ENCODE peak calls at places on chromosomes 16 and 17, in ten cellular contexts. M, R, Q, V, D, E, C, Z, O and A are unnamed samples.

GRCh38 chr16:20611350-20611902 is 35.3 kb upstream of the ACSM2B start:
- DNase-seq in M (no peak), R (no peak), Q (no peak), V (peak; percentile 39), D (peak; percentile 53), E (no peak), C (no peak), Z (no peak), O (no peak), A (peak; percentile 92)

GRCh38 chr17:79987187-79987889 is 48.3 kb downstream of the TBC1D16 start:
- DNase-seq in M (no peak), R (no peak), Q (peak; percentile 43), V (no peak), D (no peak), E (no peak), C (no peak), Z (no peak), O (peak; percentile 25), A (peak; percentile 18)

GRCh38 chr16:63365665-63366064 is 1329.4 kb upstream of the CDH8 start:
- DNase-seq in M (no peak), R (no peak), Q (no peak), V (no peak), D (no peak), E (no peak), C (no peak), Z (no peak), O (no peak), A (no peak)

GRCh38 chr16:85759136-85759535 is 8.2 kb upstream of the C16orf74 start:
- DNase-seq in M (no peak), R (no peak), Q (no peak), V (no peak), D (no peak), E (no peak), C (peak; percentile 43), Z (no peak), O (no peak), A (no peak)

GRCh38 chr16:47056704-47057630 is 83.5 kb upstream of the DNAJA2 start:
- DNase-seq in M (no peak), R (no peak), Q (no peak), V (no peak), D (no peak), E (no peak), C (no peak), Z (no peak), O (no peak), A (no peak)

GRCh38 chr16:81547194-81547918 is 102.7 kb downstream of the CMIP start:
- DNase-seq in M (no peak), R (no peak), Q (no peak), V (no peak), D (no peak), E (no peak), C (no peak), Z (no peak), O (no peak), A (no peak)

GRCh38 chr16:35492225-35492624 is 2032.8 kb downstream of the TP53TG3F start:
- DNase-seq in M (no peak), R (no peak), Q (no peak), V (no peak), D (no peak), E (no peak), C (no peak), Z (no peak), O (no peak), A (no peak)

GRCh38 chr17:77880702-77881450 is 77.6 kb upstream of the TNRC6C start:
- DNase-seq in M (no peak), R (no peak), Q (no peak), V (no peak), D (no peak), E (no peak), C (no peak), Z (no peak), O (no peak), A (no peak)

DNA sequence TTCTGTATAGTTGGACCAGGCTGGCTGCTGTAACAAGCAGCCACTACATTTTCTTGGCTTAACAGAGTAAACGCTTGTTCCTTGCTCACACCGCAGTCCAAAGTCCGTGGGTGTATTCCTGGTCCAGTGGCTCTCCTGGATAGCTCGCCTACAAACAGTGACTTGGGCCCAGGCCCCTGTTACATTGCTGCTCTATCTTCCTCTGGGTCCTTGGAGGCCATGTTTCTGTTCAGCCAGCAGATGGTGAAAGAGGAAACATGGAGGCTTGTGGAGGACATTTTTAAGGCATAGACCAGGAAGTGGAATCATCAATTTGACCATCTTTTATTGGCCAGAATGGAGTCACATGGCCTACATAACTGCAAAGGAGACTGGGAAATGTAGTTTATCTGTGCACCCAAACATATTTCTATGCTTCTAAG is 55.1 kb downstream of the ATP2C2 start:
- DNase-seq in M (peak; percentile 53), R (peak; percentile 80), Q (peak; percentile 69), V (no peak), D (no peak), E (no peak), C (no peak), Z (no peak), O (peak; percentile 56), A (no peak)
- TF ChIP-seq CTCF in M (no peak), R (no peak), Q (no peak), V (no peak), D (no peak), E (no peak), C (no peak), Z (no peak), O (no peak), A (no peak)

DNA sequence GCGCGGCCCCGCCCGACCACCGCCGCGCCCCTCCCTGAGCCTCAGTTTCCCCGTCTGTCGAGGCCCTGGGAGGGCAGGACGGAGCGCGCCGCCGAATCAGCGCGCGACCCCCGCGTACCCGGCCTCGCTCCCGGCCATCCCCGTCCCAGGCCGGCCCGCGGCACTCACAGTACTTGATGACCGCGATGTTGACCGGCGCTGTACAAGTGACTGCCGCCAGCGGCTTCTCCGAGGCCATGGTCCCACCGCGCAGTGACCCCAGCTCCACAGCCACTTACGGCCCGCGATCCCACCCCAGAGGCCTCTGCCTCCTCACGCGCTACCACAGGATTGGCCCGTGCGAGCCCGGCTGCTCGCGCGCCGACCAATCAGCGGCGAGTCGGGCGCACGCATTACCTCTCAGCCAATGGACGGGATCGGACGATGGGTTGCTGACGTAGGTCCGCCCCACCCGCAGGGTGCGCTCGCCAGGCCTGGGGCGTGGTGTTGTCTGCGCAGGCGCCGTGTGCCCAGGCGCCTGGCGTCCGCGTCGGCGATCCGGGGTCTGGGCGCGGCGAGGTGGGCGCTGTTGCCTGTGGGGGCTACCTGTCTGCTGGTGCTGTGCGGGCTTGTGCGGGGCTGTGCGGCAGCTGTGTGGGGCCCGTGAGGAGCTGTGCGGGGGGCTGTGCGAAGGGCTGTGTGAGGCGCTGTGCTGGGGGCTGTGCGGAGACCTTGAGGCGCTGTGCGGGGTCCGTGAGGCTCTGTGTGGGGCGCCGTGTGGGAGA is at the start of gene MVD:
- DNase-seq in M (peak; percentile 92), R (peak; percentile 98), Q (peak; percentile 98), V (peak; percentile 97), D (peak; percentile 97), E (peak; percentile 89), C (peak; percentile 89), Z (peak; percentile 96), O (peak; percentile 92), A (peak; percentile 95)
- TF ChIP-seq CTCF in M (no peak), R (no peak), Q (no peak), V (no peak), D (no peak), E (peak; percentile 44), C (no peak), Z (no peak), O (no peak), A (no peak)

DNA sequence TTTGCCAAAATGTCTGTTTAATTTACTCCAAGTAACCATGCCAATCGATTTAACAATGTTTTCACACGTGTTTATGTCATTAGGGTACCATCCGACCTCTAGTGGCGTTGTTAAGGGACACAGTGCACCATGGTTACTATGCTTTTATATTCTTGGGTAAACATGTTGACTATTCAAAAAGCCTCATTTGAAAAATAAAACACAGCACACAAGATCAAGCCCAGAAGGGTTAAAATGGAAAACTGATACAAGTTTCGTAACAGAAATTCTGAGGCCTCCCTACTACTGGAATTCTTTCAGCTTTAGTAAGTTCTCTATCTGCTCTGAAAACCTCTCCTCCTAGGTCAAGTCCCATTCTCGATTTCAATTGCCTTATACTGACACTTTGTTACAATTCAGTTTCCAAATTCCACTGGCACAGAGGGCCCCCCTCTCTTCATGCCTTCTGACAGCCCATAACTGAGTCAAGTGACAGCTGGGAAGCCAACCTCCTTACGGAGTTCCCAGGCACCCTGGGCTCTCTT is 2.1 kb downstream of the CFAP20 start:
- DNase-seq in M (no peak), R (peak; percentile 65), Q (peak; percentile 52), V (no peak), D (no peak), E (peak; percentile 41), C (no peak), Z (no peak), O (peak; percentile 37), A (no peak)
- TF ChIP-seq CTCF in M (no peak), R (peak; percentile 31), Q (peak; percentile 49), V (peak; percentile 29), D (no peak), E (peak; percentile 38), C (no peak), Z (no peak), O (peak; percentile 12), A (no peak)

GRCh38 chr17:50578173-50578572 is 17.7 kb downstream of the CACNA1G start:
- DNase-seq in M (no peak), R (no peak), Q (no peak), V (no peak), D (no peak), E (no peak), C (no peak), Z (no peak), O (no peak), A (no peak)

GRCh38 chr17:50576864-50577263 is 16.3 kb downstream of the CACNA1G start:
- DNase-seq in M (no peak), R (no peak), Q (no peak), V (no peak), D (no peak), E (no peak), C (no peak), Z (no peak), O (no peak), A (no peak)

GRCh38 chr17:50573866-50574571 is 13.5 kb downstream of the CACNA1G start:
- DNase-seq in M (no peak), R (no peak), Q (no peak), V (no peak), D (no peak), E (no peak), C (no peak), Z (no peak), O (no peak), A (no peak)

GRCh38 chr17:50577451-50577954 is 17.0 kb downstream of the CACNA1G start:
- DNase-seq in M (no peak), R (no peak), Q (no peak), V (no peak), D (no peak), E (no peak), C (no peak), Z (no peak), O (no peak), A (no peak)

DNA sequence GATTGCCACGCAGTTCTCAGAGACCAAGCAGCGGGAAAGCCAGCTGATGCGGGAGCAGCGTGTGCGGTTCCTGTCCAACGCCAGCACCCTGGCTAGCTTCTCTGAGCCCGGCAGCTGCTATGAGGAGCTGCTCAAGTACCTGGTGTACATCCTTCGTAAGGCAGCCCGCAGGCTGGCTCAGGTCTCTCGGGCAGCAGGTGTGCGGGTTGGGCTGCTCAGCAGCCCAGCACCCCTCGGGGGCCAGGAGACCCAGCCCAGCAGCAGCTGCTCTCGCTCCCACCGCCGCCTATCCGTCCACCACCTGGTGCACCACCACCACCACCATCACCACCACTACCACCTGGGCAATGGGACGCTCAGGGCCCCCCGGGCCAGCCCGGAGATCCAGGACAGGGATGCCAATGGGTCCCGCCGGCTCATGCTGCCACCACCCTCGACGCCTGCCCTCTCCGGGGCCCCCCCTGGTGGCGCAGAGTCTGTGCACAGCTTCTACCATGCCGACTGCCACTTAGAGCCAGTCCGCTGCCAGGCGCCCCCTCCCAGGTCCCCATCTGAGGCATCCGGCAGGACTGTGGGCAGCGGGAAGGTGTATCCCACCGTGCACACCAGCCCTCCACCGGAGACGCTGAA is 15.2 kb downstream of the CACNA1G start:
- DNase-seq in M (no peak), R (no peak), Q (peak; percentile 46), V (no peak), D (no peak), E (no peak), C (no peak), Z (no peak), O (no peak), A (no peak)
- TF ChIP-seq CTCF in M (no peak), R (no peak), Q (peak; percentile 33), V (no peak), D (no peak), E (no peak), C (no peak), Z (no peak), O (peak; percentile 7), A (no peak)